ENCODE peak calls at places on chromosomes 3 and 15, in five cellular contexts. M, W, D, O and F are unnamed samples.
A peak's percentile ranks its signal among the peaks of the same experiment; 100 is the strongest.

GRCh38 chr3:170697131-170697530 is 111.3 kb upstream of the SLC7A14 start:
- DNase-seq in M (no peak), W (no peak), D (no peak), O (no peak), F (no peak)

GRCh38 chr3:126964261-126964660 is 18.7 kb upstream of the PLXNA1 start:
- DNase-seq in M (no peak), W (no peak), D (no peak), O (no peak), F (peak; percentile 2)

GRCh38 chr3:57840445-57840844 is 84.3 kb downstream of the SLMAP start:
- DNase-seq in M (no peak), W (no peak), D (no peak), O (no peak), F (no peak)

GRCh38 chr15:56242576-56243116 is 1.0 kb downstream of the RFX7 start:
- DNase-seq in M (no peak), W (no peak), D (no peak), O (no peak), F (no peak)

GRCh38 chr3:53729130-53729529 is 117.1 kb downstream of the CHDH start:
- DNase-seq in M (no peak), W (no peak), D (no peak), O (no peak), F (no peak)

GRCh38 chr3:194607592-194608386 is 25.4 kb downstream of the TMEM44 start:
- DNase-seq in M (no peak), W (no peak), D (no peak), O (no peak), F (no peak)

GRCh38 chr15:82103500-82103899 is 57.7 kb upstream of the MEX3B start:
- DNase-seq in M (no peak), W (no peak), D (no peak), O (no peak), F (no peak)

GRCh38 chr3:185778821-185779220 is 46.0 kb downstream of the IGF2BP2 start:
- DNase-seq in M (no peak), W (no peak), D (no peak), O (no peak), F (no peak)

GRCh38 chr3:127478922-127479321 is 111.6 kb downstream of the TPRA1 start:
- DNase-seq in M (no peak), W (no peak), D (no peak), O (no peak), F (no peak)

GRCh38 chr3:14768881-14769280 is 49.9 kb upstream of the FGD5 start:
- DNase-seq in M (no peak), W (no peak), D (no peak), O (no peak), F (no peak)

GRCh38 chr3:14549256-14549931 is 9.3 kb upstream of the GRIP2 start:
- DNase-seq in M (no peak), W (no peak), D (no peak), O (no peak), F (no peak)

GRCh38 chr3:189331002-189331418 is 159.2 kb downstream of the TPRG1 start:
- DNase-seq in M (no peak), W (no peak), D (no peak), O (no peak), F (no peak)

GRCh38 chr3:134365766-134366065 is 8.5 kb downstream of the AMOTL2 start:
- DNase-seq in M (no peak), W (no peak), D (no peak), O (no peak), F (no peak)

GRCh38 chr3:126540342-126540849 is 16.4 kb downstream of the CHST13 start:
- DNase-seq in M (no peak), W (peak; percentile 31), D (peak; percentile 74), O (peak; percentile 84), F (peak; percentile 56)

GRCh38 chr3:14329116-14329830 is 73.1 kb upstream of the SLC6A6 start:
- DNase-seq in M (no peak), W (peak; percentile 81), D (peak; percentile 22), O (peak; percentile 28), F (no peak)

GRCh38 chr3:133896002-133896761 is 500 bp upstream of the RAB6B start:
- DNase-seq in M (no peak), W (peak; percentile 70), D (no peak), O (no peak), F (no peak)

GRCh38 chr15:82093325-82093724 is 47.5 kb upstream of the MEX3B start:
- DNase-seq in M (no peak), W (no peak), D (no peak), O (no peak), F (no peak)

GRCh38 chr3:160667452-160667851 is 9.5 kb upstream of the ARL14 start:
- DNase-seq in M (no peak), W (no peak), D (peak; percentile 45), O (peak; percentile 84), F (no peak)

GRCh38 chr15:39976291-39977274 is 42.7 kb downstream of the EIF2AK4 start:
- DNase-seq in M (peak; percentile 11), W (peak; percentile 94), D (peak; percentile 17), O (peak; percentile 51), F (peak; percentile 73)

GRCh38 chr3:48982016-48982415 is 8.0 kb upstream of the P4HTM start:
- DNase-seq in M (no peak), W (no peak), D (no peak), O (no peak), F (no peak)

GRCh38 chr3:159453036-159453435 is 535.6 kb upstream of the IL12A start:
- DNase-seq in M (no peak), W (no peak), D (no peak), O (no peak), F (no peak)

GRCh38 chr15:77045985-77046384 is 24.9 kb downstream of the TSPAN3 start:
- DNase-seq in M (no peak), W (no peak), D (no peak), O (no peak), F (no peak)

GRCh38 chr3:192063570-192063969 is 602.6 kb downstream of the PYDC2 start:
- DNase-seq in M (no peak), W (no peak), D (no peak), O (no peak), F (peak; percentile 24)

GRCh38 chr3:63231556-63231955 is 46.6 kb upstream of the SYNPR start:
- DNase-seq in M (no peak), W (peak; percentile 43), D (no peak), O (no peak), F (no peak)

GRCh38 chr3:128170866-128171516 is 17.7 kb downstream of the EEFSEC start:
- DNase-seq in M (no peak), W (peak; percentile 93), D (peak; percentile 38), O (peak; percentile 72), F (peak; percentile 65)

GRCh38 chr3:9508781-9509180 is 44.8 kb downstream of the LHFPL4 start:
- DNase-seq in M (no peak), W (peak; percentile 27), D (no peak), O (no peak), F (no peak)

GRCh38 chr3:188220988-188221818 is 67.2 kb downstream of the LPP start:
- DNase-seq in M (no peak), W (no peak), D (no peak), O (no peak), F (peak; percentile 57)

GRCh38 chr3:60935709-60936108 is 315.5 kb downstream of the FHIT start:
- DNase-seq in M (no peak), W (no peak), D (no peak), O (no peak), F (no peak)

GRCh38 chr3:52752045-52752660 is 18.6 kb downstream of the NEK4 start:
- DNase-seq in M (no peak), W (no peak), D (no peak), O (no peak), F (no peak)

GRCh38 chr3:108022316-108023150 is 68.3 kb downstream of the CD47 start:
- DNase-seq in M (no peak), W (no peak), D (no peak), O (no peak), F (no peak)

GRCh38 chr3:184241447-184242296 is 7.1 kb downstream of the ALG3 start:
- DNase-seq in M (no peak), W (peak; percentile 70), D (no peak), O (peak; percentile 94), F (no peak)

GRCh38 chr15:49901867-49902775 is 216.9 kb downstream of the ATP8B4 start:
- DNase-seq in M (no peak), W (no peak), D (no peak), O (no peak), F (no peak)

GRCh38 chr3:188575501-188575900 is 421.5 kb downstream of the LPP start:
- DNase-seq in M (no peak), W (no peak), D (no peak), O (no peak), F (no peak)